ENCODE peak calls at places on chromosomes 6 and 20, in nine cellular contexts. Z is psoas muscle, Y is heart left ventricle, G is fibroblast of pulmonary artery, F is adrenal gland, W is left lung, J is epithelial cell of esophagus, O is Peyer's patch, V is lower leg skin. H is an unnamed sample.

GRCh38 chr20:29326376-29327070 is 1930.9 kb upstream of the DEFB115 start:
- DNase-seq in Z (no peak), Y (no peak), G (no peak), F (no peak), W (peak), J (no peak), O (no peak), V (no peak), H (no peak)

GRCh38 chr6:139151425-139152087 is 16.7 kb downstream of the HECA start:
- DNase-seq in Z (no peak), Y (no peak), G (no peak), F (no peak), W (no peak), J (no peak), O (no peak), V (no peak), H (no peak)

GRCh38 chr20:62365814-62366369 is 1.2 kb downstream of the LAMA5 start:
- DNase-seq in Z (peak), Y (peak), G (no peak), F (no peak), W (peak), J (peak), O (no peak), V (no peak), H (no peak)

GRCh38 chr6:72784071-72784470 is 162.2 kb downstream of the KCNQ5 start:
- DNase-seq in Z (no peak), Y (no peak), G (peak), F (no peak), W (no peak), J (peak), O (no peak), V (no peak), H (no peak)

GRCh38 chr6:20661721-20662120 is 127.5 kb downstream of the CDKAL1 start:
- DNase-seq in Z (no peak), Y (no peak), G (peak), F (no peak), W (no peak), J (peak), O (no peak), V (no peak), H (no peak)

GRCh38 chr6:142075516-142076101 is 57.1 kb upstream of the GJE1 start:
- DNase-seq in Z (no peak), Y (no peak), G (no peak), F (no peak), W (no peak), J (peak), O (no peak), V (no peak), H (no peak)

GRCh38 chr6:158439255-158439654 is 120.6 kb upstream of the TMEM181 start:
- DNase-seq in Z (no peak), Y (no peak), G (no peak), F (no peak), W (no peak), J (no peak), O (no peak), V (no peak), H (no peak)

GRCh38 chr6:100803264-100803663 is 77.9 kb downstream of the ASCC3 start:
- DNase-seq in Z (no peak), Y (no peak), G (no peak), F (no peak), W (no peak), J (peak), O (no peak), V (no peak), H (peak)

GRCh38 chr6:11140061-11140460 is 28.5 kb upstream of the ERVFRD-1 start:
- DNase-seq in Z (no peak), Y (no peak), G (no peak), F (no peak), W (no peak), J (peak), O (no peak), V (no peak), H (no peak)

GRCh38 chr20:10955166-10955565 is 281.4 kb upstream of the JAG1 start:
- DNase-seq in Z (no peak), Y (no peak), G (no peak), F (no peak), W (no peak), J (no peak), O (no peak), V (no peak), H (no peak)

GRCh38 chr6:11810854-11811643 is 32.4 kb upstream of the ADTRP start:
- DNase-seq in Z (no peak), Y (no peak), G (peak), F (no peak), W (no peak), J (no peak), O (no peak), V (no peak), H (no peak)

GRCh38 chr20:10654630-10655029 is 19.2 kb downstream of the JAG1 start:
- DNase-seq in Z (no peak), Y (no peak), G (no peak), F (no peak), W (no peak), J (peak), O (no peak), V (no peak), H (peak)

GRCh38 chr6:49951926-49952325 is 12.0 kb downstream of the DEFB114 start:
- DNase-seq in Z (no peak), Y (no peak), G (no peak), F (no peak), W (no peak), J (no peak), O (no peak), V (no peak), H (no peak)

GRCh38 chr20:60581606-60582005 is 623.4 kb downstream of the CDH26 start:
- DNase-seq in Z (no peak), Y (no peak), G (no peak), F (no peak), W (no peak), J (no peak), O (no peak), V (no peak), H (no peak)

GRCh38 chr6:1858191-1858590 is 248.5 kb downstream of the FOXC1 start:
- DNase-seq in Z (no peak), Y (no peak), G (no peak), F (no peak), W (no peak), J (no peak), O (no peak), V (no peak), H (no peak)

GRCh38 chr6:119566546-119567263 is 217.1 kb upstream of the MAN1A1 start:
- DNase-seq in Z (no peak), Y (no peak), G (no peak), F (no peak), W (no peak), J (no peak), O (no peak), V (no peak), H (peak)

GRCh38 chr6:83215131-83216047 is 22.2 kb downstream of the RWDD2A start:
- DNase-seq in Z (peak), Y (peak), G (peak), F (peak), W (no peak), J (peak), O (peak), V (peak), H (no peak)

GRCh38 chr6:139625998-139626975 is 251.8 kb upstream of the CITED2 start:
- DNase-seq in Z (no peak), Y (no peak), G (peak), F (no peak), W (no peak), J (peak), O (no peak), V (peak), H (no peak)

GRCh38 chr6:5078121-5078695 is 6.9 kb upstream of the PPP1R3G start:
- DNase-seq in Z (no peak), Y (no peak), G (no peak), F (no peak), W (no peak), J (peak), O (no peak), V (no peak), H (no peak)

DNA sequence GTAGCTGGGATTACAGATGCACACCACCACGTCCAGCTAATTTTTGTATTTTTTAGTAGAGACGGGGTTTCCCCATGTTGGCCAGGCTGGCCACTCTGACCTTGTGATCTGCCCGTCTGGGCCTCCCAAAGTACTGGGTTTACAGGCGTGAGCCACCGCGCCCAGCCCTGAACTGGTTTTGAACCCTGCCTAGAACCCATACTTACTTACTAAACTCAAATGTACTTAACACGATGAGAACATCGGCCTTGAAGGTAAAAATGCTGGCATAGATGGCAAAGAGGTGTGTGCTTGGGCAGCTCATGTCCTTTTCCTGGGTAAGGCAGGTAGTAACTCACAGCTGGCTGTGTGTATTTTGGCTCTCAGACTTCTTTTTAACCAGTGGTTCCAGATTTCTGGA is 3.2 kb upstream of the ARMC12 start:
- DNase-seq in Z (no peak), Y (no peak), G (no peak), F (no peak), W (no peak), J (no peak), O (no peak), V (no peak), H (peak)
- H3K4me3 ChIP-seq in Z (no peak), Y (no peak), G (no peak), F (no peak), W (no peak), J (no peak), O (no peak), V (no peak), H (no peak)

GRCh38 chr20:2816583-2817340 is 598 bp downstream of the TMEM239 start:
- DNase-seq in Z (no peak), Y (no peak), G (no peak), F (no peak), W (no peak), J (no peak), O (no peak), V (no peak), H (no peak)
- TF ChIP-seq CTCF in Z (no peak), Y (no peak), G (no peak), F (no peak), W (no peak), J (no peak), O (no peak), V (no peak), H (no peak)

DNA sequence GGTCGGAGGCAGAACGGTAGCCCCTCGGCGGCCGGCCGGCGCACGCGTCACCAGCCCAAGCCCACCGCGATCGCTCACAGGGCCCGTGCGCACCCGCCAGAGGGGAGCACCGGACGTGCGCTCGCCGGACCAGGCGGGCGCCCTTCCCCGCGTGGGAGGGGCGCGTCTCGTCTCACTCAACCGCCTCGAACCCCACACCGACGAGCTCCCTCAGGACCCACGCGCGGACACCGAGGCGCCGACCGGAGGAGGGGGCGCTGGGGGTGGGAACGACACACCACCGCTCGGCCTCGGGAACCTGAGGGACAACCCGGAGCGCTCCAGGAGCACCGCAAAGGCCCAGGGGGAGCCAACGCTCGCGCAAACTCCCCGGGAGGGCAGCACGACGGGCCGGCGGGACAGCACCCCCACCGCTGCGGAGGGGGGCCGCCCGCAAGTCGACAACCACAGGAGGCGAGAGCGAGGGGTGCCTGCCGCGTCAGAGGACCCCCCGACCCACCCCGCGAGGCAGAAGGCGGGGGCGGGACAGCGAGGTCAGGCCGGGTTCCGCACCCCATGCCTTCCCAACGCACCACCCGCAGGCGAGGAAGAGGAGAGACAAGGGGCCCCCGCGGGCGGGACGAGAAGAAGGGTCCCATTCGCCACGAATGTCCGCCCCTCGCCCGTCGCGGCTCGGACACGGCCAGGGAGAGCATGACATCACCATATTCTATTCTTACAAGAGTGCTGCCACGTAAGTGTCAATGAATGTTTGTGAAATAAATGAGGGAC is 512.7 kb upstream of the ZNF337 start:
- DNase-seq in Z (peak), Y (no peak), G (no peak), F (no peak), W (peak), J (peak), O (no peak), V (no peak), H (no peak)
- H3K4me3 ChIP-seq in Z (no peak), Y (peak), G (no peak), F (no peak), W (peak), J (no peak), O (no peak), V (no peak), H (no peak)

DNA sequence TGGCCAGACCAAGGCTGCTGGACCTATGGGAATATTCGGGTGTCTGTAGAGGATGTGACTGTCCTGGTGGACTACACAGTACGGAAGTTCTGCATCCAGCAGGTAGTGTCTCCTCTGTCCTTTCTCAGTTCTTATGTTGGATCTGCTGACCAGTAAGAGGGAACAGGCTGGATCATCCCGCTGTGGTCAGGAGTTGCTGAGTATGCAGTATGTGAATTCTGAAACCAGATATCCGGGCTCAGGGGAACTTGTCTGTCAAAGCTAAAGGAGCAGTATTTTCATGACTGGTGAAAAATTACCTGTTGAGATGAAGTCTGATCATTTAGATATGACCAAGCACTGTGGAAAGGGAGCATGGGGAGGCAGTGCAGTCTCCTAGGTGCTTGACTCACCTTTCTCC is 22.1 kb upstream of the GNRH2 start:
- DNase-seq in Z (no peak), Y (no peak), G (no peak), F (no peak), W (no peak), J (no peak), O (no peak), V (no peak), H (no peak)
- TF ChIP-seq CTCF in Z (no peak), Y (no peak), G (no peak), F (no peak), W (no peak), J (no peak), O (no peak), V (no peak), H (no peak)

GRCh38 chr20:32672982-32673727 is 586 bp downstream of the C20orf203 start:
- DNase-seq in Z (no peak), Y (no peak), G (no peak), F (no peak), W (peak), J (no peak), O (no peak), V (no peak), H (no peak)
- H3K4me3 ChIP-seq in Z (no peak), Y (no peak), G (no peak), F (no peak), W (no peak), J (no peak), O (no peak), V (no peak), H (no peak)

DNA sequence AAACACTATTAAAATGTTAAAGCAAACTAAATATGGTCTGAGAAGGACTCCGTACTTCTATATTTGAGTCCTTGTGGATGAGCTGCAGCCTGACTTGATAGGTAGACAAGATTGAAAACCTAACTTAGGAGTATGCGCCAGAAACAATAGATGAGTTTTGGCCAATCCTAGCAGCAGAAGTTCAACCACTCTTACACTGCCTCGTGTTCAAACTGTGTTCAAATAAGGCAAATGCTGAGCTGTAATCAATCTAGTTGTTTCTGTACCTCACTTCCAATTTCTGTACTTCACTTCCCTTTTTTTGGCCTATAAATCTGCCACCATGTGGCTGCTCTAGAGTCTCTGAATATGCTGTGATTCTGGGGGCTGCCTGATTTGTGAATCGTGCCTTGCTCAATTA is 13.2 kb upstream of the SERINC1 start:
- DNase-seq in Z (no peak), Y (no peak), G (no peak), F (no peak), W (no peak), J (no peak), O (no peak), V (no peak), H (no peak)
- TF ChIP-seq CTCF in Z (no peak), Y (no peak), G (no peak), F (no peak), W (no peak), J (no peak), O (no peak), V (no peak), H (no peak)

H was measured in LNCaP clone FGC.